ENCODE peak calls at places on chromosomes 13 and 19, in six cellular contexts. P is stomach; T is activated CD4-positive, alpha-beta T cell treated with anti-CD3 and anti-CD28 coated beads for 36 hours; W is CD4-positive, alpha-beta memory T cell; C is HS-27A; Q is activated naive CD8-positive, alpha-beta T cell treated with anti-CD3 and anti-CD28 coated beads, Interleukin-2, amount 50 U/mL, for 24 hours. U is an unnamed sample.

GRCh38 chr19:35346193-35347052 is 1.3 kb upstream of the FFAR1 start:
- DNase-seq in P (peak), T (peak), W (peak), C (no peak), Q (peak), U (peak)

GRCh38 chr13:72745260-72745659 is 17.5 kb downstream of the BORA start:
- DNase-seq in P (no peak), T (no peak), W (no peak), C (no peak), Q (no peak), U (no peak)

GRCh38 chr13:32159147-32159869 is 127.7 kb downstream of the FRY start:
- DNase-seq in P (no peak), T (no peak), W (no peak), C (no peak), Q (no peak), U (no peak)

GRCh38 chr19:46761418-46761831 is 15.2 kb upstream of the STRN4 start:
- DNase-seq in P (no peak), T (no peak), W (no peak), C (no peak), Q (no peak), U (no peak)

GRCh38 chr13:51324714-51325440 is 14.6 kb upstream of the SERPINE3 start:
- DNase-seq in P (no peak), T (no peak), W (no peak), C (no peak), Q (no peak), U (no peak)

GRCh38 chr19:18785179-18786124 is 5.7 kb downstream of the COMP start:
- DNase-seq in P (peak), T (peak), W (no peak), C (no peak), Q (peak), U (peak)

GRCh38 chr19:48735031-48735615 is 5.3 kb downstream of the RASIP1 start:
- DNase-seq in P (no peak), T (no peak), W (no peak), C (no peak), Q (no peak), U (no peak)

GRCh38 chr13:63024458-63024857 is 1608.8 kb upstream of the PCDH20 start:
- DNase-seq in P (no peak), T (no peak), W (no peak), C (no peak), Q (no peak), U (no peak)

GRCh38 chr13:46666727-46667456 is 113.9 kb downstream of the LRCH1 start:
- DNase-seq in P (no peak), T (peak), W (no peak), C (no peak), Q (no peak), U (no peak)

GRCh38 chr19:1651548-1652394 is 644 bp downstream of the TCF3 start:
- DNase-seq in P (no peak), T (peak), W (peak), C (no peak), Q (peak), U (peak)

GRCh38 chr13:71759506-71760225 is 107.3 kb downstream of the DACH1 start:
- DNase-seq in P (no peak), T (no peak), W (no peak), C (no peak), Q (no peak), U (no peak)

GRCh38 chr19:20315543-20315942 is 148.5 kb downstream of the ZNF486 start:
- DNase-seq in P (no peak), T (no peak), W (no peak), C (no peak), Q (no peak), U (no peak)

GRCh38 chr13:80814541-80814940 is 473.6 kb upstream of the SPRY2 start:
- DNase-seq in P (no peak), T (no peak), W (no peak), C (no peak), Q (no peak), U (no peak)

U was measured in activated CD8-positive, alpha-beta T cell treated with anti-CD3 and anti-CD28 coated beads for 36 hours.